ENCODE peak calls at places on chromosome 1, in eight cellular contexts. G is heart left ventricle; Q is mesendoderm; Y is Panc1; C is heart right ventricle; J is H1; E is left lung; X is CD4-positive, alpha-beta memory T cell. T is an unnamed sample.

GRCh38 chr1:229141701-229142377 is 129.1 kb upstream of the RAB4A start:
- DNase-seq in X (no peak), J (no peak), G (no peak), Y (no peak), C (no peak), Q (no peak), E (no peak), T (no peak)

GRCh38 chr1:200653022-200653462 is 16.7 kb downstream of the DDX59 start:
- DNase-seq in Q (no peak), E (no peak), X (no peak), C (no peak), J (no peak), Y (no peak), G (no peak), T (no peak)

GRCh38 chr1:39788758-39789570 is at the start of gene BMP8B:
- DNase-seq in G (peak; percentile 55), C (peak; percentile 36), Y (no peak), X (peak; percentile 47), J (peak; percentile 75), Q (peak; percentile 23), E (peak; percentile 79), T (peak; percentile 44)

GRCh38 chr1:219810451-219810850 is 117.9 kb downstream of the SLC30A10 start:
- DNase-seq in E (no peak), J (no peak), G (no peak), Q (no peak), C (no peak), Y (no peak), X (no peak), T (no peak)

GRCh38 chr1:168321945-168322344 is 41.3 kb downstream of the TBX19 start:
- DNase-seq in G (no peak), Y (no peak), X (no peak), C (no peak), Q (no peak), J (no peak), E (no peak), T (no peak)

GRCh38 chr1:53165408-53165961 is 23.0 kb upstream of the SLC1A7 start:
- DNase-seq in Y (no peak), X (no peak), Q (no peak), G (no peak), J (no peak), E (no peak), C (peak; percentile 26), T (no peak)

GRCh38 chr1:36083635-36084501 is at the start of gene TEKT2:
- DNase-seq in J (peak; percentile 90), C (no peak), Y (no peak), X (no peak), G (no peak), Q (peak; percentile 88), E (peak; percentile 41), T (no peak)

GRCh38 chr1:220159026-220159425 is 65.1 kb downstream of the IARS2 start:
- DNase-seq in J (no peak), E (no peak), Q (no peak), X (no peak), G (no peak), C (no peak), Y (no peak), T (no peak)

GRCh38 chr1:111358964-111359363 is 68.3 kb downstream of the CHIA start:
- DNase-seq in Y (no peak), C (no peak), G (no peak), E (no peak), X (no peak), J (no peak), Q (no peak), T (no peak)

GRCh38 chr1:36589006-36589405 is 106.3 kb upstream of the CSF3R start:
- DNase-seq in E (no peak), Y (no peak), J (no peak), G (no peak), X (no peak), C (no peak), Q (no peak), T (no peak)

GRCh38 chr1:188027613-188028012 is 1198.9 kb downstream of the PLA2G4A start:
- DNase-seq in C (no peak), Y (peak; percentile 96), E (no peak), Q (peak; percentile 11), G (no peak), J (no peak), X (no peak), T (no peak)

GRCh38 chr1:26786437-26787380 is 1.0 kb upstream of the PIGV start:
- DNase-seq in J (peak; percentile 63), X (no peak), Q (peak; percentile 89), G (peak; percentile 83), C (peak; percentile 74), Y (no peak), E (peak; percentile 64), T (peak; percentile 20)

GRCh38 chr1:204288061-204288588 is 71.6 kb downstream of the PLEKHA6 start:
- DNase-seq in X (no peak), Q (peak; percentile 88), C (peak; percentile 75), G (peak; percentile 92), Y (no peak), E (peak; percentile 63), J (peak; percentile 82), T (peak; percentile 84)
- H3K27me3 ChIP-seq in X (no peaks in the 10 kb centered on the region), Q (no peaks in the 10 kb centered on the region), C (no peaks in the 10 kb centered on the region), G (no peaks in the 10 kb centered on the region), Y (peaks cover 3% of the 10 kb centered on the region), E (no peaks in the 10 kb centered on the region), J (no peaks in the 10 kb centered on the region), T (no peaks in the 10 kb centered on the region)

DNA sequence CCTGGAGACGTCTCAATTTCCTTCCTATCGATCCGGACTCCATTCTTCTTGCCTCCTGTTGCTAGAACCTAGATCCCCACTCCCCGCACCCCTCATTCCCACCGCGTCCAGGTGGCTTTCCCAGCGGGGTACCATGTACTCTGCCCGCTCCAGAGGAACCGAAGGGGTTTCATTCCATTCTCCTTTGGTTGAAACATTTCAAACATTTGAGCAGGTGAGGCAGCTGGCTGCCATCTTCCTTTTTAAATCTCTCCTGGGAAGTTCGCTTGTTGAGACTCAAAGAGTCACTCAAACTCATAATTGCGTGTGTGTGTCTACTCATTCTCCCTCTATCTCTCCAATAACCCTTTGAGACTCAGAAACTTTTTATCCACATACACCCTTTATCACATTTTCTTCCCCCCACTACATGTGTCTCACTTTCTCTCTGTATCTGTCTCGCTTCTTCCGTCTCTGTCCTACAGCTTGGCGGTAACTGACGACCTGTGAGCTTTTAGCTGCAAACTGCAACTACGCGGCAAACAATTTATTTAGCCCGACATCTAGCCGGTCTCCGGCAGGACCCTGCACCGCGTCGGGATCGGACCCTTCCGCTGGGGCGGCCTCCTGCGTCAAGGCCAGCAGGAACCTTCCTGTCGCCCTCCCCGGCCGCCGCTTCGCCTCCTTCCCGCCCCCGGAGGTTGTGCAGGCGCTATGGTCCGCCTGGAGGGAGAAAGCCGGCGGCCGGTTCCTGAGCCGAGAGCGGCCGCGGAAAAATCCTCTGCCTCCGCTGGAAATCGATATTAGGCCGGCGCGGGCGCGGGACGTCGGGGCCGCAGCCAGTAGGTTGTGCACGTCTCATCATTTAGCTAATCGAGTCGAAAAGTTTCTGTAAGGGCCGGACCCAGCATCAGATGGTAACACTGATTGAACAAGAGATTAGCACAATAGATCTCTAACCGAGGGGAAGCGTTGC is 3.0 kb upstream of the FOXD3 start:
- DNase-seq in G (no peak), Y (no peak), E (no peak), J (peak; percentile 77), X (peak; percentile 30), Q (peak; percentile 60), C (no peak), T (no peak)
- H3K27me3 ChIP-seq in G (peaks cover 100% of the 10 kb centered on the region), Y (no peaks in the 10 kb centered on the region), E (peaks cover 100% of the 10 kb centered on the region), J (peaks cover 3% of the 10 kb centered on the region), X (peaks cover 65% of the 10 kb centered on the region), Q (peaks cover 52% of the 10 kb centered on the region), C (peaks cover 100% of the 10 kb centered on the region), T (peaks cover 63% of the 10 kb centered on the region)

GRCh38 chr1:183472488-183473285 is at the start of gene SMG7:
- DNase-seq in J (no peak), G (no peak), Q (peak; percentile 60), E (peak; percentile 67), C (peak; percentile 32), X (no peak), Y (no peak), T (peak; percentile 23)
- H3K27me3 ChIP-seq in J (no peaks in the 10 kb centered on the region), G (no peaks in the 10 kb centered on the region), Q (no peaks in the 10 kb centered on the region), E (no peaks in the 10 kb centered on the region), C (no peaks in the 10 kb centered on the region), X (no peaks in the 10 kb centered on the region), Y (no peaks in the 10 kb centered on the region), T (no peaks in the 10 kb centered on the region)

GRCh38 chr1:235013512-235013911 is 115.1 kb downstream of the TOMM20 start:
- DNase-seq in C (peak; percentile 41), Q (peak; percentile 26), Y (no peak), E (peak; percentile 57), J (no peak), G (peak; percentile 45), X (no peak), T (no peak)
- H3K27me3 ChIP-seq in C (no peaks in the 10 kb centered on the region), Q (no peaks in the 10 kb centered on the region), Y (no peaks in the 10 kb centered on the region), E (no peaks in the 10 kb centered on the region), J (peaks cover 1% of the 10 kb centered on the region), G (no peaks in the 10 kb centered on the region), X (no peaks in the 10 kb centered on the region), T (no peaks in the 10 kb centered on the region)

DNA sequence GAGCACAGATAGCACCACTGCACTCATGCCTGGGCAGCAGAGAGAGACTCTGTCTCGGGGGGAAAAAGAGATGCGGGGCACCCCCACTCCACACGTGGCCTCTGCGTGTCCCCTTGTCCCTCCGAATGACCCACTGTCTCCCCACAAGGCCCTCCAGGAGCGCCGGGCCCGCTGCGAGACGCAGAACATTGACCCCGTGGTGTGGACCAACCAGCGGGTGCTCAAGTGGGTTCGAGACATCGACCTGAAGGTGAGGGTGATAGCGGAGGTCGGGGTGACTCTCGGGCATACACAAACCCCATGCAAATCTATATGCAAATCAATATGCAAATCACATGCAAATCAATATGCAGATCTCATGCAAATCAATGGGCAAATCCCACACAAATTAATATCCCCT is 50.3 kb upstream of the TMEM51 start:
- DNase-seq in E (no peak), X (no peak), J (no peak), G (no peak), Y (no peak), Q (no peak), C (no peak), T (no peak)
- H3K27me3 ChIP-seq in E (no peaks in the 10 kb centered on the region), X (no peaks in the 10 kb centered on the region), J (no peaks in the 10 kb centered on the region), G (peaks cover 9% of the 10 kb centered on the region), Y (peaks cover 2% of the 10 kb centered on the region), Q (no peaks in the 10 kb centered on the region), C (peaks cover 8% of the 10 kb centered on the region), T (no peaks in the 10 kb centered on the region)

T was measured in prostate gland.